ENCODE peak calls at places on chromosomes 2 and 18, in ten cellular contexts. I, H, S, N, X, C, W, B, Q and Z are unnamed samples.

GRCh38 chr2:114752425-114752824 is 310.0 kb downstream of the DPP10 start:
- ATAC-seq in I (no peak), H (no peak), S (no peak), N (no peak), X (no peak), C (no peak), W (peak; percentile 30), B (no peak), Q (no peak), Z (no peak)

GRCh38 chr18:76938619-76939018 is 116.3 kb downstream of the ZNF236 start:
- ATAC-seq in I (no peak), H (no peak), S (no peak), N (no peak), X (no peak), C (no peak), W (no peak), B (no peak), Q (no peak), Z (no peak)

GRCh38 chr2:213279961-213280360 is 4.3 kb upstream of the SPAG16 start:
- ATAC-seq in I (no peak), H (no peak), S (no peak), N (no peak), X (no peak), C (no peak), W (no peak), B (no peak), Q (no peak), Z (no peak)

GRCh38 chr2:54372361-54372760 is 83.8 kb upstream of the SPTBN1 start:
- ATAC-seq in I (peak; percentile 25), H (no peak), S (no peak), N (no peak), X (no peak), C (no peak), W (no peak), B (no peak), Q (no peak), Z (no peak)

GRCh38 chr2:36389081-36389480 is 33.5 kb downstream of the CRIM1 start:
- ATAC-seq in I (peak; percentile 47), H (peak; percentile 63), S (no peak), N (no peak), X (no peak), C (no peak), W (peak; percentile 40), B (no peak), Q (no peak), Z (no peak)

GRCh38 chr2:46563110-46563731 is 83.9 kb downstream of the TMEM247 start:
- ATAC-seq in I (no peak), H (no peak), S (no peak), N (no peak), X (peak; percentile 40), C (no peak), W (no peak), B (no peak), Q (no peak), Z (no peak)

GRCh38 chr2:7987992-7988391 is 693.9 kb upstream of the ID2 start:
- ATAC-seq in I (no peak), H (no peak), S (no peak), N (no peak), X (no peak), C (no peak), W (no peak), B (no peak), Q (no peak), Z (no peak)

GRCh38 chr18:11669271-11669947 is 19.7 kb upstream of the GNAL start:
- ATAC-seq in I (no peak), H (no peak), S (no peak), N (no peak), X (no peak), C (no peak), W (no peak), B (no peak), Q (no peak), Z (peak; percentile 93)

GRCh38 chr18:79544386-79544963 is 135.1 kb upstream of the CTDP1 start:
- ATAC-seq in I (no peak), H (no peak), S (no peak), N (no peak), X (no peak), C (no peak), W (peak; percentile 13), B (peak; percentile 55), Q (no peak), Z (no peak)

GRCh38 chr2:177314194-177314593 is 49.7 kb upstream of the NFE2L2 start:
- ATAC-seq in I (peak; percentile 86), H (peak; percentile 48), S (no peak), N (no peak), X (no peak), C (no peak), W (no peak), B (no peak), Q (no peak), Z (peak; percentile 50)

GRCh38 chr18:48312066-48312465 is 97.1 kb downstream of the ZBTB7C start:
- ATAC-seq in I (no peak), H (no peak), S (no peak), N (no peak), X (no peak), C (no peak), W (no peak), B (peak; percentile 15), Q (no peak), Z (peak; percentile 62)

GRCh38 chr2:33177627-33178026 is 230.9 kb downstream of the LTBP1 start:
- ATAC-seq in I (no peak), H (no peak), S (no peak), N (no peak), X (no peak), C (no peak), W (no peak), B (no peak), Q (no peak), Z (no peak)

GRCh38 chr2:14524041-14524802 is 108.3 kb upstream of the LRATD1 start:
- ATAC-seq in I (no peak), H (no peak), S (no peak), N (no peak), X (peak; percentile 60), C (no peak), W (no peak), B (no peak), Q (no peak), Z (no peak)

GRCh38 chr2:239891692-239892091 is 133.4 kb downstream of the NDUFA10 start:
- ATAC-seq in I (no peak), H (no peak), S (no peak), N (no peak), X (no peak), C (no peak), W (no peak), B (no peak), Q (no peak), Z (peak; percentile 57)

GRCh38 chr2:44550571-44550970 is 188.8 kb downstream of the CAMKMT start:
- ATAC-seq in I (no peak), H (no peak), S (peak; percentile 59), N (no peak), X (peak; percentile 70), C (no peak), W (no peak), B (peak; percentile 28), Q (peak; percentile 37), Z (no peak)

GRCh38 chr2:42249887-42250286 is 80.7 kb downstream of the EML4 start:
- ATAC-seq in I (peak; percentile 83), H (peak; percentile 91), S (no peak), N (no peak), X (no peak), C (no peak), W (peak; percentile 84), B (no peak), Q (no peak), Z (peak; percentile 38)

GRCh38 chr2:119723784-119724467 is 35.8 kb upstream of the PTPN4 start:
- ATAC-seq in I (no peak), H (no peak), S (peak; percentile 48), N (peak; percentile 33), X (no peak), C (no peak), W (peak; percentile 39), B (peak; percentile 79), Q (peak; percentile 85), Z (no peak)

GRCh38 chr18:24341361-24341760 is 56.3 kb downstream of the OSBPL1A start:
- ATAC-seq in I (no peak), H (no peak), S (no peak), N (no peak), X (no peak), C (no peak), W (no peak), B (no peak), Q (no peak), Z (no peak)

GRCh38 chr2:185828326-185828725 is 89.7 kb downstream of the FSIP2 start:
- ATAC-seq in I (no peak), H (no peak), S (no peak), N (no peak), X (no peak), C (no peak), W (no peak), B (no peak), Q (no peak), Z (no peak)

GRCh38 chr2:84980263-84980983 is 9.5 kb downstream of the KCMF1 start:
- ATAC-seq in I (no peak), H (no peak), S (no peak), N (no peak), X (peak; percentile 65), C (no peak), W (peak; percentile 52), B (no peak), Q (no peak), Z (no peak)

GRCh38 chr2:201866643-201867310 is 60.4 kb downstream of the CDK15 start:
- ATAC-seq in I (no peak), H (no peak), S (no peak), N (no peak), X (no peak), C (no peak), W (no peak), B (no peak), Q (no peak), Z (no peak)

GRCh38 chr2:288002-288742 is at the start of gene ALKAL2:
- ATAC-seq in I (no peak), H (peak; percentile 15), S (no peak), N (no peak), X (peak; percentile 36), C (peak; percentile 46), W (peak; percentile 26), B (peak; percentile 44), Q (peak; percentile 31), Z (peak; percentile 34)

GRCh38 chr2:134975281-134976009 is 56.8 kb downstream of the CCNT2 start:
- ATAC-seq in I (peak; percentile 11), H (no peak), S (no peak), N (no peak), X (no peak), C (no peak), W (no peak), B (no peak), Q (no peak), Z (no peak)

GRCh38 chr2:123971564-123972318 is 53.3 kb upstream of the CNTNAP5 start:
- ATAC-seq in I (no peak), H (no peak), S (no peak), N (no peak), X (no peak), C (no peak), W (no peak), B (no peak), Q (no peak), Z (no peak)

GRCh38 chr2:180158961-180159360 is 151.9 kb upstream of the CWC22 start:
- ATAC-seq in I (no peak), H (no peak), S (no peak), N (no peak), X (no peak), C (no peak), W (no peak), B (no peak), Q (no peak), Z (no peak)

GRCh38 chr2:67898605-67899004 is 164.2 kb downstream of the C1D start:
- ATAC-seq in I (no peak), H (peak; percentile 22), S (no peak), N (no peak), X (no peak), C (no peak), W (no peak), B (no peak), Q (no peak), Z (no peak)

GRCh38 chr2:240703417-240704341 is 12.0 kb downstream of the AQP12A start:
- ATAC-seq in I (no peak), H (no peak), S (no peak), N (no peak), X (no peak), C (no peak), W (no peak), B (no peak), Q (peak; percentile 10), Z (no peak)

GRCh38 chr2:169462896-169463695 is 16.2 kb upstream of the BBS5 start:
- ATAC-seq in I (peak; percentile 52), H (peak; percentile 35), S (peak; percentile 27), N (no peak), X (no peak), C (no peak), W (no peak), B (no peak), Q (no peak), Z (no peak)